ENCODE peak calls at places on chromosomes 11 and 22, in five cellular contexts. One of them, this sample, is unnamed.

GRCh38 chr11:109735139-109735538 is 313.1 kb downstream of the C11orf87 start:
- DNase-seq in AG04450: no peak
- DNase-seq in HCT116: no peak
- DNase-seq in cardiac fibroblast: no peak
- DNase-seq in body of pancreas: no peak
- DNase-seq in this sample: no peak

GRCh38 chr22:50522806-50523438 is 2.5 kb downstream of the SCO2 start:
- DNase-seq in HCT116: no peak
- DNase-seq in body of pancreas: no peak
- DNase-seq in cardiac fibroblast: no peak
- DNase-seq in AG04450: no peak
- DNase-seq in this sample: no peak

GRCh38 chr11:130403301-130403804 is 25.1 kb downstream of the ADAMTS8 start:
- DNase-seq in HCT116: no peak
- DNase-seq in AG04450: peak; percentile 90
- DNase-seq in body of pancreas: peak; percentile 20
- DNase-seq in cardiac fibroblast: peak; percentile 92
- DNase-seq in this sample: no peak

GRCh38 chr11:76629133-76629852 is 41.3 kb downstream of the LRRC32 start:
- DNase-seq in body of pancreas: no peak
- DNase-seq in cardiac fibroblast: peak; percentile 97
- DNase-seq in HCT116: no peak
- DNase-seq in AG04450: no peak
- DNase-seq in this sample: peak; percentile 48

GRCh38 chr11:35792846-35793192 is 130.2 kb downstream of the TRIM44 start:
- DNase-seq in AG04450: no peak
- DNase-seq in HCT116: no peak
- DNase-seq in cardiac fibroblast: no peak
- DNase-seq in body of pancreas: no peak
- DNase-seq in this sample: no peak

GRCh38 chr11:125351045-125351867 is 144.8 kb downstream of the FEZ1 start:
- DNase-seq in AG04450: no peak
- DNase-seq in body of pancreas: no peak
- DNase-seq in HCT116: no peak
- DNase-seq in cardiac fibroblast: no peak
- DNase-seq in this sample: no peak

GRCh38 chr11:113540416-113541330 is 65.5 kb upstream of the DRD2 start:
- DNase-seq in HCT116: no peak
- DNase-seq in cardiac fibroblast: no peak
- DNase-seq in body of pancreas: no peak
- DNase-seq in AG04450: no peak
- DNase-seq in this sample: no peak

GRCh38 chr11:97237151-97237550 is 847.3 kb downstream of the JRKL start:
- DNase-seq in HCT116: no peak
- DNase-seq in AG04450: no peak
- DNase-seq in body of pancreas: no peak
- DNase-seq in cardiac fibroblast: no peak
- DNase-seq in this sample: no peak

GRCh38 chr11:60700689-60701508 is 1.5 kb downstream of the MS4A8 start:
- DNase-seq in HCT116: peak; percentile 35
- DNase-seq in body of pancreas: peak; percentile 56
- DNase-seq in AG04450: no peak
- DNase-seq in cardiac fibroblast: peak; percentile 16
- DNase-seq in this sample: no peak

GRCh38 chr22:40572976-40573375 is 63.5 kb downstream of the MRTFA start:
- DNase-seq in body of pancreas: no peak
- DNase-seq in cardiac fibroblast: peak; percentile 42
- DNase-seq in HCT116: no peak
- DNase-seq in AG04450: no peak
- DNase-seq in this sample: no peak

GRCh38 chr11:3615998-3616397 is 25.8 kb downstream of the ART5 start:
- DNase-seq in AG04450: no peak
- DNase-seq in HCT116: no peak
- DNase-seq in cardiac fibroblast: no peak
- DNase-seq in body of pancreas: no peak
- DNase-seq in this sample: no peak

GRCh38 chr11:121892131-121892681 is 223.8 kb downstream of the BLID start:
- DNase-seq in cardiac fibroblast: peak; percentile 82
- DNase-seq in body of pancreas: no peak
- DNase-seq in AG04450: no peak
- DNase-seq in HCT116: no peak
- DNase-seq in this sample: no peak

GRCh38 chr22:39148024-39148726 is 4.3 kb downstream of the CBX7 start:
- DNase-seq in HCT116: no peak
- DNase-seq in AG04450: no peak
- DNase-seq in body of pancreas: no peak
- DNase-seq in cardiac fibroblast: no peak
- DNase-seq in this sample: no peak

GRCh38 chr11:73315288-73316020 is 7.4 kb downstream of the ARHGEF17 start:
- DNase-seq in AG04450: no peak
- DNase-seq in body of pancreas: no peak
- DNase-seq in HCT116: no peak
- DNase-seq in cardiac fibroblast: no peak
- DNase-seq in this sample: no peak

GRCh38 chr11:123576082-123576481 is 78.3 kb downstream of the SCN3B start:
- DNase-seq in cardiac fibroblast: no peak
- DNase-seq in body of pancreas: no peak
- DNase-seq in AG04450: no peak
- DNase-seq in HCT116: no peak
- DNase-seq in this sample: no peak

GRCh38 chr11:44849922-44850321 is 100.8 kb downstream of the TP53I11 start:
- DNase-seq in body of pancreas: no peak
- DNase-seq in AG04450: no peak
- DNase-seq in HCT116: no peak
- DNase-seq in cardiac fibroblast: no peak
- DNase-seq in this sample: no peak

GRCh38 chr22:49197500-49197899 is 630.2 kb downstream of the BRD1 start:
- DNase-seq in AG04450: no peak
- DNase-seq in cardiac fibroblast: no peak
- DNase-seq in body of pancreas: no peak
- DNase-seq in HCT116: no peak
- DNase-seq in this sample: no peak

GRCh38 chr11:65432686-65433582 is 10.3 kb downstream of the NEAT1 start:
- DNase-seq in body of pancreas: no peak
- DNase-seq in HCT116: no peak
- DNase-seq in AG04450: no peak
- DNase-seq in cardiac fibroblast: peak; percentile 62
- DNase-seq in this sample: no peak

GRCh38 chr11:31987118-31988005 is 103.5 kb upstream of the RCN1 start:
- DNase-seq in AG04450: no peak
- DNase-seq in HCT116: no peak
- DNase-seq in cardiac fibroblast: no peak
- DNase-seq in body of pancreas: no peak
- DNase-seq in this sample: no peak

GRCh38 chr11:59172345-59173079 is 580 bp downstream of the DTX4 start:
- DNase-seq in AG04450: no peak
- DNase-seq in HCT116: no peak
- DNase-seq in cardiac fibroblast: no peak
- DNase-seq in body of pancreas: peak; percentile 29
- DNase-seq in this sample: peak; percentile 59

GRCh38 chr11:81725691-81726090 is 1008.0 kb downstream of the FAM181B start:
- DNase-seq in cardiac fibroblast: peak; percentile 21
- DNase-seq in HCT116: no peak
- DNase-seq in body of pancreas: no peak
- DNase-seq in AG04450: no peak
- DNase-seq in this sample: no peak

GRCh38 chr11:13135385-13136271 is 126.5 kb downstream of the RASSF10 start:
- DNase-seq in HCT116: no peak
- DNase-seq in cardiac fibroblast: peak; percentile 25
- DNase-seq in body of pancreas: no peak
- DNase-seq in AG04450: no peak
- DNase-seq in this sample: no peak

GRCh38 chr22:25482091-25482760 is 82.2 kb upstream of the GRK3 start:
- DNase-seq in body of pancreas: no peak
- DNase-seq in AG04450: no peak
- DNase-seq in HCT116: no peak
- DNase-seq in cardiac fibroblast: no peak
- DNase-seq in this sample: no peak

GRCh38 chr11:47324520-47324919 is 28.0 kb downstream of the MYBPC3 start:
- DNase-seq in cardiac fibroblast: no peak
- DNase-seq in AG04450: no peak
- DNase-seq in body of pancreas: no peak
- DNase-seq in HCT116: no peak
- DNase-seq in this sample: no peak

GRCh38 chr11:71263391-71263790 is 11.0 kb upstream of the SHANK2 start:
- DNase-seq in AG04450: no peak
- DNase-seq in body of pancreas: no peak
- DNase-seq in HCT116: no peak
- DNase-seq in cardiac fibroblast: no peak
- DNase-seq in this sample: no peak

GRCh38 chr11:57514538-57515331 is 767 bp downstream of the SLC43A1 start:
- DNase-seq in cardiac fibroblast: peak; percentile 43
- DNase-seq in AG04450: no peak
- DNase-seq in HCT116: no peak
- DNase-seq in body of pancreas: peak; percentile 84
- DNase-seq in this sample: no peak

GRCh38 chr22:27336151-27337090 is 465.1 kb downstream of the MN1 start:
- DNase-seq in body of pancreas: no peak
- DNase-seq in HCT116: no peak
- DNase-seq in cardiac fibroblast: no peak
- DNase-seq in AG04450: no peak
- DNase-seq in this sample: no peak

GRCh38 chr11:119594639-119595249 is 134.3 kb downstream of the NECTIN1 start:
- DNase-seq in HCT116: no peak
- DNase-seq in AG04450: peak; percentile 37
- DNase-seq in body of pancreas: no peak
- DNase-seq in cardiac fibroblast: peak; percentile 51
- DNase-seq in this sample: no peak

GRCh38 chr11:94183886-94184264 is 55.2 kb downstream of the PANX1 start:
- DNase-seq in AG04450: no peak
- DNase-seq in cardiac fibroblast: peak; percentile 78
- DNase-seq in HCT116: peak; percentile 49
- DNase-seq in body of pancreas: peak; percentile 82
- DNase-seq in this sample: peak; percentile 22

GRCh38 chr22:41140365-41140957 is 48.1 kb downstream of the EP300 start:
- DNase-seq in AG04450: no peak
- DNase-seq in HCT116: no peak
- DNase-seq in body of pancreas: no peak
- DNase-seq in cardiac fibroblast: no peak
- DNase-seq in this sample: no peak

GRCh38 chr11:2397005-2397404 is 3.5 kb upstream of the TSSC4 start:
- DNase-seq in body of pancreas: no peak
- DNase-seq in AG04450: no peak
- DNase-seq in HCT116: no peak
- DNase-seq in cardiac fibroblast: no peak
- DNase-seq in this sample: no peak

GRCh38 chr11:2400069-2400760 is at the start of gene TSSC4:
- DNase-seq in HCT116: peak; percentile 100
- DNase-seq in cardiac fibroblast: peak; percentile 100
- DNase-seq in body of pancreas: peak; percentile 99
- DNase-seq in AG04450: peak; percentile 100
- DNase-seq in this sample: peak; percentile 99

GRCh38 chr11:2400761-2401435 is 348 bp downstream of the TSSC4 start:
- DNase-seq in HCT116: no peak
- DNase-seq in body of pancreas: no peak
- DNase-seq in cardiac fibroblast: no peak
- DNase-seq in AG04450: no peak
- DNase-seq in this sample: no peak

GRCh38 chr11:2399488-2400068 is 972 bp upstream of the TSSC4 start:
- DNase-seq in HCT116: no peak
- DNase-seq in cardiac fibroblast: no peak
- DNase-seq in body of pancreas: no peak
- DNase-seq in AG04450: no peak
- DNase-seq in this sample: no peak

DNA sequence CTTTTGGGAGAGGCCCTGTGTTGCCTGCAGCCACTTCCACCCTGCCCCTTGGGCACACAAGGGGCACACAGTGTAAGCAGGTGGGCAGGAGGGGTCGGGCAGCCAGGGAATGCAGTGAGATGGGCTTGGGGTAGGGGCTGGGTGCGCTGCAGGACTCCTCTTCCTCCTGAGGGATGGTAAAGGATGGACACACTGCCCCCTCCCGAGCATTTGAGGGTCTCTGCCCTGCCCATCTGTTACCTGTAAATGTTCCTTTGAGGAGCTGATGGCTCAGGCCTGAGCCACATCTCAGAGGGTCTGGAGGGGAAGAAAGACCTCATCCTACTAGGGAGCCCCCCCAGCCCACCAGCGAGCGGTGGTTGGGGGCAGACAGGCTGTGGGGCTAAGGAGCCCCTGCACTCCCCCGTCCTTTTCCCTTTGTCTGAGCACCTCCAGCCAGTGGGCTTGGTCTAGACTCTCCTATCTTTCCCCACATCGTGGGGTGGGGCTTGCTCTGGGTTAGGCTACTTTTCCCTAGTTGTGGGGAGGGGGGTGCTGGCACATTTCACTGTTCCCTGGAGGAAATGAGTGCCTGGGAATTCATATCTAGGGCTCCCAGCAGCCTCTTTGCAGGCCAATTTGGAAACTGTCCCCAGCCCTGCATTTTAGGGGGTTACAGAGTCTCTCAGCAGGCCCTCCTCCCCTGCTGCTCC is 1.7 kb upstream of the TSSC4 start:
- DNase-seq in cardiac fibroblast: no peak
- DNase-seq in body of pancreas: no peak
- DNase-seq in HCT116: no peak
- DNase-seq in AG04450: no peak
- DNase-seq in this sample: no peak
- TF ChIP-seq CTCF in cardiac fibroblast: no peak
- TF ChIP-seq CTCF in body of pancreas: no peak
- TF ChIP-seq CTCF in HCT116: no peak
- TF ChIP-seq CTCF in AG04450: peak; percentile 18
- TF ChIP-seq CTCF in this sample: no peak

GRCh38 chr11:7672960-7673723 is at the start of gene CYB5R2:
- DNase-seq in HCT116: peak; percentile 13
- DNase-seq in body of pancreas: peak; percentile 71
- DNase-seq in cardiac fibroblast: peak; percentile 53
- DNase-seq in AG04450: no peak
- DNase-seq in this sample: no peak
- H3K4me3 ChIP-seq in HCT116: peak within 1 kb of the TSS; percentile 68
- H3K4me3 ChIP-seq in body of pancreas: peak within 1 kb of the TSS; percentile 4
- H3K4me3 ChIP-seq in cardiac fibroblast: peak within 1 kb of the TSS; percentile 50
- H3K4me3 ChIP-seq in AG04450: peak within 1 kb of the TSS; percentile 51
- H3K4me3 ChIP-seq in this sample: peak within 1 kb of the TSS; percentile 61

DNA sequence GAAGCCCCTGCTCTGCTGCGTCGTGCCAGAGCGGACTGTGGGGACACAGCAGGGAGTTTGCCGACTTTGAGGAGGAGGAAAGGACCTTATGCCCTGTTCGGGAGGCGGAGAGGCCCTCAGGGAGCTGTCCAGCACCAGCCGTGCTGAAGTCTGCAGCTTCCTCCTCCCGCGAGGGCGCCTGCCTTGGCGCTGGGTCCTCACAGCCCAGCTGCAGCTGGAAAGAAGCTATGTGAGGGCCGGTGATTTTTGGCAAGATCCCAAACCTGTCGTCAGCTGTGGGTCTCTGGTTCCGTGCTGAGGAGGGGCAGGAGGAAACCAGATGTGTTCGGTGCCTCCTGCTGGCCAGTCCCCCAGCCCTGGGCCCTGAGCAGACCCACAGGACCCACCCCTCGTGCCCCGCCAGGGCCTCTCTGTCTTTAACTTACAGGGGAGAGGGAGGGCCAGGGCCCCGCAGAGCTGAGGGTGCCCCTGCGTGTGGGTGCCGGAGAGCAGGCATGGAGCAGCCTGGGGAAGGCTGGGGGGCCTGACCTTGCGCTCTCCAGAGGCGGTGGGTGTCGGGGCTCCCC is 12.0 kb downstream of the BRSK2 start:
- DNase-seq in AG04450: peak; percentile 20
- DNase-seq in HCT116: no peak
- DNase-seq in cardiac fibroblast: peak; percentile 59
- DNase-seq in body of pancreas: peak; percentile 81
- DNase-seq in this sample: no peak
- TF ChIP-seq CTCF in AG04450: no peak
- TF ChIP-seq CTCF in HCT116: no peak
- TF ChIP-seq CTCF in cardiac fibroblast: no peak
- TF ChIP-seq CTCF in body of pancreas: no peak
- TF ChIP-seq CTCF in this sample: no peak

GRCh38 chr22:46593211-46593676 is 26.9 kb upstream of the GRAMD4 start:
- DNase-seq in body of pancreas: no peak
- DNase-seq in cardiac fibroblast: no peak
- DNase-seq in HCT116: no peak
- DNase-seq in AG04450: no peak
- DNase-seq in this sample: no peak
- H3K4me3 ChIP-seq in body of pancreas: no peak overlapping the region
- H3K4me3 ChIP-seq in cardiac fibroblast: no peak overlapping the region
- H3K4me3 ChIP-seq in HCT116: no peak overlapping the region
- H3K4me3 ChIP-seq in AG04450: no peak overlapping the region
- H3K4me3 ChIP-seq in this sample: peak overlapping the region; percentile 34